ENCODE peak calls at places on chromosomes 16 and 17, in seven cellular contexts. One of them, this sample, is unnamed.

GRCh38 chr17:72471296-72471695 is 350.5 kb downstream of the SOX9 start:
- DNase-seq in NCI-H2081: no peak
- DNase-seq in stimulated activated CD8-positive, alpha-beta memory T cell treated with anti-CD3 and anti-CD28 coated beads, Interleukin-7, amount 100 ng/mL, for 1 hour: no peak
- DNase-seq in cardiac muscle cell: no peak
- DNase-seq in NCI-H2171: no peak
- DNase-seq in amniotic stem cell: no peak
- DNase-seq in T-helper 1 cell: no peak
- DNase-seq in this sample: no peak

GRCh38 chr17:8885968-8886674 is 18.6 kb upstream of the PIK3R6 start:
- DNase-seq in NCI-H2081: no peak
- DNase-seq in cardiac muscle cell: no peak
- DNase-seq in amniotic stem cell: no peak
- DNase-seq in T-helper 1 cell: peak
- DNase-seq in NCI-H2171: no peak
- DNase-seq in stimulated activated CD8-positive, alpha-beta memory T cell treated with anti-CD3 and anti-CD28 coated beads, Interleukin-7, amount 100 ng/mL, for 1 hour: no peak
- DNase-seq in this sample: no peak

GRCh38 chr17:75350706-75351105 is 54.8 kb downstream of the GRB2 start:
- DNase-seq in T-helper 1 cell: no peak
- DNase-seq in NCI-H2081: no peak
- DNase-seq in NCI-H2171: no peak
- DNase-seq in stimulated activated CD8-positive, alpha-beta memory T cell treated with anti-CD3 and anti-CD28 coated beads, Interleukin-7, amount 100 ng/mL, for 1 hour: no peak
- DNase-seq in cardiac muscle cell: no peak
- DNase-seq in amniotic stem cell: no peak
- DNase-seq in this sample: no peak

GRCh38 chr16:60203525-60204124 is 1469.5 kb upstream of the GOT2 start:
- DNase-seq in NCI-H2171: no peak
- DNase-seq in stimulated activated CD8-positive, alpha-beta memory T cell treated with anti-CD3 and anti-CD28 coated beads, Interleukin-7, amount 100 ng/mL, for 1 hour: no peak
- DNase-seq in NCI-H2081: no peak
- DNase-seq in T-helper 1 cell: no peak
- DNase-seq in amniotic stem cell: no peak
- DNase-seq in cardiac muscle cell: peak
- DNase-seq in this sample: no peak

GRCh38 chr17:75367312-75367711 is 38.2 kb downstream of the GRB2 start:
- DNase-seq in cardiac muscle cell: no peak
- DNase-seq in NCI-H2081: no peak
- DNase-seq in NCI-H2171: no peak
- DNase-seq in stimulated activated CD8-positive, alpha-beta memory T cell treated with anti-CD3 and anti-CD28 coated beads, Interleukin-7, amount 100 ng/mL, for 1 hour: no peak
- DNase-seq in amniotic stem cell: peak
- DNase-seq in T-helper 1 cell: no peak
- DNase-seq in this sample: no peak

GRCh38 chr17:249236-249993 is 68.0 kb upstream of the DOC2B start:
- DNase-seq in NCI-H2081: no peak
- DNase-seq in amniotic stem cell: no peak
- DNase-seq in stimulated activated CD8-positive, alpha-beta memory T cell treated with anti-CD3 and anti-CD28 coated beads, Interleukin-7, amount 100 ng/mL, for 1 hour: no peak
- DNase-seq in cardiac muscle cell: no peak
- DNase-seq in NCI-H2171: no peak
- DNase-seq in T-helper 1 cell: no peak
- DNase-seq in this sample: no peak

GRCh38 chr16:2985457-2985856 is 5.2 kb upstream of the PKMYT1 start:
- DNase-seq in T-helper 1 cell: no peak
- DNase-seq in NCI-H2171: no peak
- DNase-seq in NCI-H2081: no peak
- DNase-seq in stimulated activated CD8-positive, alpha-beta memory T cell treated with anti-CD3 and anti-CD28 coated beads, Interleukin-7, amount 100 ng/mL, for 1 hour: no peak
- DNase-seq in cardiac muscle cell: no peak
- DNase-seq in amniotic stem cell: no peak
- DNase-seq in this sample: no peak

GRCh38 chr16:23296994-23297393 is 5.1 kb upstream of the SCNN1B start:
- DNase-seq in NCI-H2081: no peak
- DNase-seq in cardiac muscle cell: no peak
- DNase-seq in T-helper 1 cell: no peak
- DNase-seq in stimulated activated CD8-positive, alpha-beta memory T cell treated with anti-CD3 and anti-CD28 coated beads, Interleukin-7, amount 100 ng/mL, for 1 hour: no peak
- DNase-seq in amniotic stem cell: no peak
- DNase-seq in NCI-H2171: no peak
- DNase-seq in this sample: no peak

GRCh38 chr16:19266774-19267173 is 18.8 kb upstream of the CLEC19A start:
- DNase-seq in NCI-H2171: no peak
- DNase-seq in stimulated activated CD8-positive, alpha-beta memory T cell treated with anti-CD3 and anti-CD28 coated beads, Interleukin-7, amount 100 ng/mL, for 1 hour: no peak
- DNase-seq in cardiac muscle cell: no peak
- DNase-seq in amniotic stem cell: no peak
- DNase-seq in T-helper 1 cell: no peak
- DNase-seq in NCI-H2081: no peak
- DNase-seq in this sample: no peak

GRCh38 chr16:6571044-6571443 is 761.6 kb upstream of the RBFOX1 start:
- DNase-seq in T-helper 1 cell: no peak
- DNase-seq in NCI-H2081: no peak
- DNase-seq in stimulated activated CD8-positive, alpha-beta memory T cell treated with anti-CD3 and anti-CD28 coated beads, Interleukin-7, amount 100 ng/mL, for 1 hour: no peak
- DNase-seq in NCI-H2171: no peak
- DNase-seq in amniotic stem cell: no peak
- DNase-seq in cardiac muscle cell: no peak
- DNase-seq in this sample: no peak

GRCh38 chr16:67873435-67874146 is 739 bp downstream of the EDC4 start:
- DNase-seq in cardiac muscle cell: peak
- DNase-seq in T-helper 1 cell: no peak
- DNase-seq in NCI-H2171: no peak
- DNase-seq in stimulated activated CD8-positive, alpha-beta memory T cell treated with anti-CD3 and anti-CD28 coated beads, Interleukin-7, amount 100 ng/mL, for 1 hour: no peak
- DNase-seq in amniotic stem cell: no peak
- DNase-seq in NCI-H2081: no peak
- DNase-seq in this sample: no peak

GRCh38 chr17:17028878-17029535 is 13.2 kb upstream of the MPRIP start:
- DNase-seq in amniotic stem cell: no peak
- DNase-seq in cardiac muscle cell: no peak
- DNase-seq in stimulated activated CD8-positive, alpha-beta memory T cell treated with anti-CD3 and anti-CD28 coated beads, Interleukin-7, amount 100 ng/mL, for 1 hour: no peak
- DNase-seq in NCI-H2171: peak
- DNase-seq in T-helper 1 cell: no peak
- DNase-seq in NCI-H2081: no peak
- DNase-seq in this sample: no peak

GRCh38 chr16:49653577-49653976 is 202.3 kb downstream of the ZNF423 start:
- DNase-seq in NCI-H2171: no peak
- DNase-seq in T-helper 1 cell: no peak
- DNase-seq in NCI-H2081: no peak
- DNase-seq in amniotic stem cell: no peak
- DNase-seq in cardiac muscle cell: no peak
- DNase-seq in stimulated activated CD8-positive, alpha-beta memory T cell treated with anti-CD3 and anti-CD28 coated beads, Interleukin-7, amount 100 ng/mL, for 1 hour: no peak
- DNase-seq in this sample: no peak

GRCh38 chr17:2400474-2400866 is 390 bp downstream of the MNT start:
- DNase-seq in NCI-H2081: no peak
- DNase-seq in stimulated activated CD8-positive, alpha-beta memory T cell treated with anti-CD3 and anti-CD28 coated beads, Interleukin-7, amount 100 ng/mL, for 1 hour: peak
- DNase-seq in amniotic stem cell: no peak
- DNase-seq in NCI-H2171: no peak
- DNase-seq in cardiac muscle cell: peak
- DNase-seq in T-helper 1 cell: peak
- DNase-seq in this sample: no peak

GRCh38 chr17:43722921-43723665 is 35.5 kb downstream of the SOST start:
- DNase-seq in cardiac muscle cell: no peak
- DNase-seq in amniotic stem cell: no peak
- DNase-seq in NCI-H2171: no peak
- DNase-seq in NCI-H2081: no peak
- DNase-seq in stimulated activated CD8-positive, alpha-beta memory T cell treated with anti-CD3 and anti-CD28 coated beads, Interleukin-7, amount 100 ng/mL, for 1 hour: no peak
- DNase-seq in T-helper 1 cell: no peak
- DNase-seq in this sample: no peak

GRCh38 chr16:54816471-54816870 is 114.2 kb upstream of the IRX5 start:
- DNase-seq in amniotic stem cell: no peak
- DNase-seq in NCI-H2171: no peak
- DNase-seq in stimulated activated CD8-positive, alpha-beta memory T cell treated with anti-CD3 and anti-CD28 coated beads, Interleukin-7, amount 100 ng/mL, for 1 hour: no peak
- DNase-seq in T-helper 1 cell: no peak
- DNase-seq in cardiac muscle cell: no peak
- DNase-seq in NCI-H2081: no peak
- DNase-seq in this sample: no peak

GRCh38 chr17:48569676-48570324 is 8.3 kb downstream of the HOXB4 start:
- DNase-seq in cardiac muscle cell: no peak
- DNase-seq in stimulated activated CD8-positive, alpha-beta memory T cell treated with anti-CD3 and anti-CD28 coated beads, Interleukin-7, amount 100 ng/mL, for 1 hour: no peak
- DNase-seq in amniotic stem cell: no peak
- DNase-seq in NCI-H2081: no peak
- DNase-seq in NCI-H2171: no peak
- DNase-seq in T-helper 1 cell: no peak
- DNase-seq in this sample: no peak